ENCODE peak calls at places on chromosomes 3 and 15, in five cellular contexts. I is GM03348; M is NCI-H1092; S is AG10803; Z is stimulated activated naive B cell treated with anti-CD40 and anti-IgM and Interleukin-4, amounts not matched to agents 10 μg/mL and 1 μg/mL and 100 μg/mL, for 72 hours. H is an unnamed sample.

GRCh38 chr3:194277547-194278091 is 73.5 kb downstream of the CPN2 start:
- DNase-seq in I (peak), M (no peak), S (peak), Z (no peak), H (peak)

GRCh38 chr3:23073721-23074300 is 129.3 kb upstream of the UBE2E2 start:
- DNase-seq in I (no peak), M (no peak), S (no peak), Z (no peak), H (no peak)

GRCh38 chr3:141070727-141071357 is 19.7 kb downstream of the SPSB4 start:
- DNase-seq in I (no peak), M (no peak), S (no peak), Z (no peak), H (no peak)

GRCh38 chr3:111768571-111769100 is 90.4 kb upstream of the PHLDB2 start:
- DNase-seq in I (peak), M (no peak), S (peak), Z (no peak), H (peak)

GRCh38 chr3:160575589-160575988 is 10.2 kb upstream of the KPNA4 start:
- DNase-seq in I (no peak), M (no peak), S (no peak), Z (no peak), H (no peak)

GRCh38 chr3:189142527-189142926 is 29.2 kb upstream of the TPRG1 start:
- DNase-seq in I (no peak), M (no peak), S (no peak), Z (no peak), H (no peak)

GRCh38 chr15:63157891-63158431 is 684 bp upstream of the RPS27L start:
- DNase-seq in I (peak), M (no peak), S (peak), Z (peak), H (peak)

GRCh38 chr3:172666873-172667694 is 43.8 kb downstream of the NCEH1 start:
- DNase-seq in I (peak), M (peak), S (peak), Z (peak), H (peak)

GRCh38 chr15:57146394-57147140 is 228.1 kb downstream of the TCF12 start:
- DNase-seq in I (peak), M (peak), S (peak), Z (no peak), H (no peak)

GRCh38 chr3:178072391-178072790 is 463.8 kb upstream of the KCNMB2 start:
- DNase-seq in I (no peak), M (no peak), S (peak), Z (no peak), H (no peak)

GRCh38 chr15:80507131-80507530 is 102.9 kb downstream of the ARNT2 start:
- DNase-seq in I (peak), M (no peak), S (peak), Z (no peak), H (no peak)

GRCh38 chr15:78565951-78566774 is 843 bp downstream of the CHRNA5 start:
- DNase-seq in I (peak), M (no peak), S (peak), Z (no peak), H (peak)

GRCh38 chr3:72490688-72491430 is 357.4 kb downstream of the SHQ1 start:
- DNase-seq in I (no peak), M (no peak), S (no peak), Z (no peak), H (no peak)

GRCh38 chr15:34481370-34481769 is 43.8 kb upstream of the GOLGA8A start:
- DNase-seq in I (no peak), M (no peak), S (no peak), Z (no peak), H (no peak)

GRCh38 chr15:65286069-65286703 is 497 bp downstream of the PARP16 start:
- DNase-seq in I (peak), M (no peak), S (no peak), Z (no peak), H (peak)

GRCh38 chr3:60277376-60277800 is 973.9 kb downstream of the FHIT start:
- DNase-seq in I (no peak), M (no peak), S (no peak), Z (no peak), H (no peak)

GRCh38 chr15:78006567-78007205 is 70.8 kb downstream of the TBC1D2B start:
- DNase-seq in I (no peak), M (no peak), S (no peak), Z (no peak), H (no peak)

GRCh38 chr3:194084284-194084683 is 51.7 kb upstream of the HES1 start:
- DNase-seq in I (no peak), M (no peak), S (no peak), Z (no peak), H (no peak)

GRCh38 chr3:127488141-127488672 is 102.3 kb downstream of the TPRA1 start:
- DNase-seq in I (peak), M (no peak), S (no peak), Z (no peak), H (no peak)

GRCh38 chr3:142784228-142784627 is 60.4 kb downstream of the TRPC1 start:
- DNase-seq in I (no peak), M (no peak), S (no peak), Z (no peak), H (no peak)

GRCh38 chr3:61875073-61875472 is 313.7 kb downstream of the PTPRG start:
- DNase-seq in I (no peak), M (no peak), S (peak), Z (no peak), H (no peak)

GRCh38 chr3:185069583-185070030 is 83.3 kb downstream of the C3orf70 start:
- DNase-seq in I (no peak), M (no peak), S (no peak), Z (no peak), H (no peak)

GRCh38 chr3:163306405-163306804 is 1771.9 kb downstream of the SI start:
- DNase-seq in I (no peak), M (no peak), S (no peak), Z (no peak), H (no peak)

GRCh38 chr3:27521179-27521871 is 37.1 kb upstream of the SLC4A7 start:
- DNase-seq in I (peak), M (no peak), S (peak), Z (no peak), H (peak)

GRCh38 chr3:100779475-100779874 is 70.2 kb downstream of the TFG start:
- DNase-seq in I (no peak), M (no peak), S (no peak), Z (no peak), H (no peak)

GRCh38 chr3:190710723-190711122 is 151.8 kb downstream of the GMNC start:
- DNase-seq in I (no peak), M (no peak), S (no peak), Z (no peak), H (no peak)

GRCh38 chr3:30083315-30083714 is 523.1 kb upstream of the TGFBR2 start:
- DNase-seq in I (no peak), M (no peak), S (no peak), Z (no peak), H (no peak)

GRCh38 chr3:42979044-42979962 is at the start of gene GASK1A:
- DNase-seq in I (peak), M (no peak), S (no peak), Z (peak), H (peak)